ENCODE peak calls at places on chromosome 11, in eight cellular contexts. One of them, this sample, is unnamed.

GRCh38 chr11:7612056-7612660 is 61.1 kb downstream of the CYB5R2 start:
- DNase-seq in pons: no peak
- DNase-seq in GM12865: no peak
- DNase-seq in activated CD8-positive, alpha-beta memory T cell treated with anti-CD3 and anti-CD28 coated beads, Interleukin-2, amount 50 U/mL, for 4 hours: no peak
- DNase-seq in H7: no peak
- DNase-seq in nephron progenitor cell: no peak
- DNase-seq in A673: no peak
- DNase-seq in neural progenitor cell: no peak
- DNase-seq in this sample: no peak

GRCh38 chr11:77206264-77207018 is 78.4 kb downstream of the MYO7A start:
- DNase-seq in H7: peak; percentile 26
- DNase-seq in neural progenitor cell: no peak
- DNase-seq in GM12865: no peak
- DNase-seq in nephron progenitor cell: no peak
- DNase-seq in pons: no peak
- DNase-seq in A673: no peak
- DNase-seq in activated CD8-positive, alpha-beta memory T cell treated with anti-CD3 and anti-CD28 coated beads, Interleukin-2, amount 50 U/mL, for 4 hours: no peak
- DNase-seq in this sample: no peak

GRCh38 chr11:119791047-119791446 is 62.0 kb upstream of the NECTIN1 start:
- DNase-seq in neural progenitor cell: peak; percentile 72
- DNase-seq in H7: no peak
- DNase-seq in nephron progenitor cell: no peak
- DNase-seq in GM12865: no peak
- DNase-seq in pons: no peak
- DNase-seq in activated CD8-positive, alpha-beta memory T cell treated with anti-CD3 and anti-CD28 coated beads, Interleukin-2, amount 50 U/mL, for 4 hours: no peak
- DNase-seq in A673: no peak
- DNase-seq in this sample: no peak

GRCh38 chr11:66600219-66600923 is 7.4 kb downstream of the CCS start:
- DNase-seq in H7: no peak
- DNase-seq in nephron progenitor cell: no peak
- DNase-seq in GM12865: no peak
- DNase-seq in neural progenitor cell: no peak
- DNase-seq in pons: no peak
- DNase-seq in A673: no peak
- DNase-seq in activated CD8-positive, alpha-beta memory T cell treated with anti-CD3 and anti-CD28 coated beads, Interleukin-2, amount 50 U/mL, for 4 hours: no peak
- DNase-seq in this sample: no peak

GRCh38 chr11:128336203-128336602 is 251.2 kb downstream of the ETS1 start:
- DNase-seq in GM12865: no peak
- DNase-seq in nephron progenitor cell: peak; percentile 82
- DNase-seq in activated CD8-positive, alpha-beta memory T cell treated with anti-CD3 and anti-CD28 coated beads, Interleukin-2, amount 50 U/mL, for 4 hours: no peak
- DNase-seq in A673: no peak
- DNase-seq in neural progenitor cell: no peak
- DNase-seq in H7: no peak
- DNase-seq in pons: no peak
- DNase-seq in this sample: no peak

GRCh38 chr11:130580372-130580771 is 131.9 kb downstream of the ADAMTS15 start:
- DNase-seq in activated CD8-positive, alpha-beta memory T cell treated with anti-CD3 and anti-CD28 coated beads, Interleukin-2, amount 50 U/mL, for 4 hours: no peak
- DNase-seq in neural progenitor cell: peak; percentile 89
- DNase-seq in GM12865: no peak
- DNase-seq in nephron progenitor cell: no peak
- DNase-seq in H7: no peak
- DNase-seq in pons: peak; percentile 97
- DNase-seq in A673: peak; percentile 84
- DNase-seq in this sample: peak; percentile 22

GRCh38 chr11:69559181-69559580 is 77.7 kb downstream of the LINC01488 start:
- DNase-seq in A673: no peak
- DNase-seq in pons: no peak
- DNase-seq in H7: no peak
- DNase-seq in nephron progenitor cell: no peak
- DNase-seq in GM12865: no peak
- DNase-seq in activated CD8-positive, alpha-beta memory T cell treated with anti-CD3 and anti-CD28 coated beads, Interleukin-2, amount 50 U/mL, for 4 hours: no peak
- DNase-seq in neural progenitor cell: no peak
- DNase-seq in this sample: no peak

GRCh38 chr11:109745996-109746625 is 324.1 kb downstream of the C11orf87 start:
- DNase-seq in nephron progenitor cell: no peak
- DNase-seq in A673: no peak
- DNase-seq in GM12865: no peak
- DNase-seq in pons: no peak
- DNase-seq in activated CD8-positive, alpha-beta memory T cell treated with anti-CD3 and anti-CD28 coated beads, Interleukin-2, amount 50 U/mL, for 4 hours: no peak
- DNase-seq in neural progenitor cell: no peak
- DNase-seq in H7: no peak
- DNase-seq in this sample: no peak

GRCh38 chr11:13667245-13667644 is 1.2 kb upstream of the FAR1 start:
- DNase-seq in nephron progenitor cell: no peak
- DNase-seq in GM12865: peak; percentile 60
- DNase-seq in A673: no peak
- DNase-seq in H7: no peak
- DNase-seq in activated CD8-positive, alpha-beta memory T cell treated with anti-CD3 and anti-CD28 coated beads, Interleukin-2, amount 50 U/mL, for 4 hours: no peak
- DNase-seq in pons: peak; percentile 46
- DNase-seq in neural progenitor cell: peak; percentile 12
- DNase-seq in this sample: no peak

This sample was measured in caudate nucleus.